ENCODE peak calls at places on chromosomes 16 and 17, in nine cellular contexts. W is foreskin fibroblast; E is AG04449; Q is AG10803; U is IMR-90; I is HFF-Myc; T is fibroblast of mammary gland; G is CD4-positive, alpha-beta T cell; K is heart left ventricle. X is an unnamed sample.
A peak's percentile ranks its signal among the peaks of the same experiment; 100 is the strongest.

GRCh38 chr17:75155191-75155601 is 884 bp upstream of the JPT1 start:
- DNase-seq in W (no peak), E (no peak), Q (no peak), U (no peak), I (no peak), T (no peak), G (no peak), K (no peak), X (no peak)

GRCh38 chr16:49280861-49281331 is 742 bp downstream of the CBLN1 start:
- DNase-seq in W (no peak), E (no peak), Q (no peak), U (no peak), I (no peak), T (no peak), G (no peak), K (no peak), X (no peak)

GRCh38 chr17:40848583-40849235 is 18.3 kb downstream of the KRT12 start:
- DNase-seq in W (no peak), E (no peak), Q (no peak), U (no peak), I (no peak), T (no peak), G (no peak), K (no peak), X (no peak)

GRCh38 chr17:29113334-29113733 is 66.9 kb downstream of the MYO18A start:
- DNase-seq in W (no peak), E (no peak), Q (no peak), U (no peak), I (no peak), T (no peak), G (no peak), K (no peak), X (no peak)

GRCh38 chr16:24253192-24253591 is 2.9 kb upstream of the CACNG3 start:
- DNase-seq in W (no peak), E (no peak), Q (peak; percentile 24), U (peak; percentile 38), I (no peak), T (peak; percentile 26), G (no peak), K (no peak), X (no peak)

GRCh38 chr16:65414284-65414984 is 292.6 kb upstream of the CDH11 start:
- DNase-seq in W (peak; percentile 88), E (peak; percentile 49), Q (peak; percentile 87), U (peak; percentile 87), I (peak; percentile 88), T (peak; percentile 93), G (no peak), K (no peak), X (peak; percentile 33)

GRCh38 chr16:48112603-48113400 is 43.0 kb downstream of the ABCC12 start:
- DNase-seq in W (no peak), E (no peak), Q (no peak), U (no peak), I (no peak), T (no peak), G (no peak), K (peak; percentile 46), X (no peak)

GRCh38 chr17:43861960-43862359 is 15.0 kb downstream of the CD300LG start:
- DNase-seq in W (no peak), E (no peak), Q (no peak), U (no peak), I (no peak), T (no peak), G (no peak), K (no peak), X (no peak)

GRCh38 chr16:66618588-66618987 is 14.1 kb downstream of the CMTM3 start:
- DNase-seq in W (peak; percentile 95), E (peak; percentile 95), Q (peak; percentile 98), U (peak; percentile 98), I (peak; percentile 87), T (peak; percentile 99), G (no peak), K (no peak), X (peak; percentile 97)

GRCh38 chr17:41639492-41640473 is 15.4 kb upstream of the KRT17 start:
- DNase-seq in W (no peak), E (no peak), Q (no peak), U (peak; percentile 19), I (no peak), T (no peak), G (no peak), K (no peak), X (no peak)

GRCh38 chr16:58264961-58265479 is 29.8 kb downstream of the PRSS54 start:
- DNase-seq in W (peak; percentile 76), E (peak; percentile 29), Q (peak; percentile 59), U (peak; percentile 84), I (peak; percentile 44), T (peak; percentile 74), G (no peak), K (no peak), X (peak; percentile 22)

GRCh38 chr17:47352848-47353247 is 29.1 kb downstream of the EFCAB13 start:
- DNase-seq in W (no peak), E (no peak), Q (no peak), U (no peak), I (no peak), T (no peak), G (no peak), K (no peak), X (no peak)
- TF ChIP-seq CTCF in W (no peak), E (no peak), Q (no peak), U (no peak), I (no peak), T (no peak), G (no peak), K (no peak), X (no peak)

GRCh38 chr16:15885560-15886001 is 2.8 kb downstream of the CEP20 start:
- DNase-seq in W (no peak), E (no peak), Q (no peak), U (peak; percentile 58), I (no peak), T (no peak), G (no peak), K (no peak), X (no peak)

GRCh38 chr16:15886078-15886477 is 2.3 kb downstream of the CEP20 start:
- DNase-seq in W (no peak), E (no peak), Q (no peak), U (no peak), I (no peak), T (no peak), G (no peak), K (no peak), X (no peak)

GRCh38 chr16:15887283-15887682 is 1.1 kb downstream of the CEP20 start:
- DNase-seq in W (no peak), E (no peak), Q (no peak), U (no peak), I (no peak), T (peak; percentile 28), G (no peak), K (no peak), X (no peak)

GRCh38 chr16:15891508-15891907 is 3.1 kb upstream of the CEP20 start:
- DNase-seq in W (no peak), E (no peak), Q (no peak), U (no peak), I (no peak), T (no peak), G (no peak), K (no peak), X (no peak)

DNA sequence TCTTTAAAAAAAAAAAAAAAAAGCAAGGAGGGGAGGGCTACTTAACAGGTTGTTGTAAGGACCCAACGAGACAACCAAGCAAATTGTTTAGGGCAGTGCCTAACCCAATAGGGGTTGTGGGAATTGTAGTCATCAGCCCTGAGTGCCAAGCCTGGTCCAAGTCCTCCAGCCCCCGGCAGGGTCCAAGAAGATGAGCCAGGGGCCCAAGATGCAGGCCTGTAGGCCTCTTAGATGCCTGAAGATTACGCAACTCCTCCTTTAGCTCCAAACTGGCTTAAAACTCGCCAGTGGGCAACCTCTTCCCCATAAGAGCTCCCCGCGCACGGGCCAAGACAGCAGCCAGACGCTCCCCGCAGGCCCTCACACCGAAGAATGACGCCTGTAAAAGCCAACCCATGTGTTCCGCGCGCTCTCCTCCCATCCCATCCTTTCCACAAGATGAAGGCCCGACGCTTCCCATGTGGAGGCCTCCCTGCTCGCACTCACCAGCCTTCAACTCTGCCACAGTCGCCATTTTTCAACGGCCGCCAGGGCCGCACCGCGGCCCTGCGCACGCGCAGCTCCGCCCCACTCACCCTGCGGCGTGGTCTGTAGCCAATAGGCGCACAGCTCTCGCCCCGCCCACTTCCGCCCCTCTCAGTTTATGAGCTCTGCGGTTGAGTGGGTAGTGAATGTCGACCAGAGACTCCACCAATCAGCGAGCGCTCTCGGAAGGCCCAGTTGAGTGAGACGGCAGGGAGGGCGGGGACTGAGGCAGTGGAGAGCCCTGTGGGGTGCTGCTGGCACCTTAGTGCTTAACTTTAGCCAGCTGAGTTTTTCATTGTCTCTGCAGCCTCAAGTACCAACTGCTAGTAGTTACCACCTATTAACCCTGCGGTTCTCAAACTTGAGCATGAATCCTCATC is at the start of gene CEP20:
- DNase-seq in W (peak; percentile 99), E (peak; percentile 91), Q (peak; percentile 98), U (peak; percentile 98), I (peak; percentile 98), T (peak; percentile 98), G (peak; percentile 100), K (peak; percentile 100), X (peak; percentile 97)
- TF ChIP-seq CTCF in W (no peak), E (peak; percentile 2), Q (no peak), U (peak; percentile 7), I (peak; percentile 15), T (no peak), G (no peak), K (peak; percentile 17), X (peak; percentile 22)

GRCh38 chr16:53882310-53882709 is 178.4 kb downstream of the FTO start:
- DNase-seq in W (no peak), E (no peak), Q (no peak), U (no peak), I (no peak), T (no peak), G (no peak), K (no peak), X (no peak)
- TF ChIP-seq CTCF in W (no peak), E (no peak), Q (peak; percentile 16), U (no peak), I (no peak), T (peak; percentile 5), G (no peak), K (no peak), X (no peak)

GRCh38 chr17:66900126-66901010 is 64.1 kb upstream of the CACNG4 start:
- DNase-seq in W (peak; percentile 18), E (no peak), Q (no peak), U (peak; percentile 55), I (no peak), T (peak; percentile 24), G (no peak), K (no peak), X (no peak)
- TF ChIP-seq CTCF in W (peak; percentile 25), E (peak; percentile 19), Q (peak; percentile 44), U (peak; percentile 41), I (peak; percentile 9), T (peak; percentile 34), G (no peak), K (peak; percentile 5), X (peak; percentile 44)

DNA sequence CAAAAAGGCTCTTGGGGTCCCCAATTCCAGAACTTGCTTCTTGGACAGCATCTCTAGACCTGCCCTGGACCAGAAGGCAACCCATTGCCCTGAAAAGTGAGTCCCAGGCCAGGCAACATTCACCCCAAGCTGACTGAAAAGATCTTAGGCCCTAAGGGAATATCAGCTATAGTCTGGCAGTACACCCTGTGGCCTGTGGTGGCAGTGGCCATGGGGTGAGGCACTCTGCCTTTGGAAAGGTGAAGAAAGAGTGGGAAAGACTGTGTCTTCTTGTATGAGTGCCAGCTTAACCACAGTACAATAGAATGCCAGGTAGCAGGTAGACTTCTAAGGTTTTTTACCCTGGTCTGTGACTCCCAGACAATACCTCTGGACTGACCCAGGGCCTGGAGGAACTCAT is 564.5 kb downstream of the CDH8 start:
- DNase-seq in W (no peak), E (no peak), Q (no peak), U (no peak), I (no peak), T (no peak), G (no peak), K (no peak), X (no peak)
- TF ChIP-seq CTCF in W (no peak), E (no peak), Q (no peak), U (no peak), I (no peak), T (no peak), G (no peak), K (no peak), X (no peak)